ENCODE peak calls at places on chromosomes 3 and 15, in four cellular contexts. M is K562, J is HepG2, P is GM12878. S is an unnamed sample.

GRCh38 chr15:57780461-57780860 is 73.9 kb downstream of the POLR2M start:
- DNase-seq in M (no peak), J (no peak), P (no peak), S (no peak)

GRCh38 chr3:161796312-161796711 is 299.7 kb downstream of the OTOL1 start:
- DNase-seq in J (no peak), P (no peak), M (no peak), S (no peak)

GRCh38 chr3:13480340-13481318 is 523 bp downstream of the HDAC11 start:
- DNase-seq in P (no peak), J (no peak), M (no peak), S (no peak)

GRCh38 chr3:109177888-109178287 is 41.4 kb downstream of the C3orf85 start:
- DNase-seq in M (no peak), J (no peak), P (no peak), S (no peak)

GRCh38 chr3:43893721-43894120 is 203.0 kb downstream of the ABHD5 start:
- DNase-seq in M (no peak), P (no peak), J (no peak), S (no peak)

GRCh38 chr3:159280326-159280725 is 478.5 kb downstream of the MFSD1 start:
- DNase-seq in M (no peak), P (no peak), J (no peak), S (no peak)

GRCh38 chr3:182294696-182295095 is 498.6 kb upstream of the ATP11B start:
- DNase-seq in M (no peak), P (no peak), J (no peak), S (no peak)

GRCh38 chr3:160226740-160227048 is 1.5 kb downstream of the C3orf80 start:
- DNase-seq in J (no peak), P (no peak), M (no peak), S (no peak)

GRCh38 chr3:18679226-18679625 is 254.1 kb upstream of the SATB1 start:
- DNase-seq in J (no peak), P (no peak), M (no peak), S (no peak)

GRCh38 chr3:57805674-57806073 is 49.6 kb downstream of the SLMAP start:
- DNase-seq in J (no peak), M (peak), P (no peak), S (no peak)

GRCh38 chr3:29511701-29512100 is 230.8 kb downstream of the RBMS3 start:
- DNase-seq in P (no peak), J (no peak), M (no peak), S (no peak)

GRCh38 chr15:52558196-52558595 is 10.6 kb downstream of the ARPP19 start:
- DNase-seq in M (no peak), P (peak), J (no peak), S (no peak)

GRCh38 chr3:8480699-8481098 is 20.9 kb upstream of the LMCD1 start:
- DNase-seq in P (no peak), J (no peak), M (no peak), S (no peak)

GRCh38 chr3:127817331-127817821 is 4.9 kb downstream of the MGLL start:
- DNase-seq in J (no peak), M (no peak), P (no peak), S (no peak)

GRCh38 chr3:46406786-46407611 is at the start of the genes CCR5AS and CCRL2:
- DNase-seq in P (no peak), M (peak), J (no peak), S (no peak)

GRCh38 chr3:89690649-89691048 is 583.2 kb downstream of the EPHA3 start:
- DNase-seq in P (no peak), M (no peak), J (no peak), S (no peak)

GRCh38 chr15:45435124-45435903 is 57.0 kb upstream of the GATM start:
- DNase-seq in P (no peak), J (no peak), M (no peak), S (no peak)

GRCh38 chr3:128426128-128426921 is 40.4 kb downstream of the DNAJB8 start:
- DNase-seq in P (no peak), M (peak), J (peak), S (peak)

GRCh38 chr3:51501833-51502561 is 2.2 kb upstream of the DCAF1 start:
- DNase-seq in P (peak), M (peak), J (peak), S (peak)

GRCh38 chr3:81490541-81491288 is 270.7 kb downstream of the GBE1 start:
- DNase-seq in M (peak), P (peak), J (peak), S (peak)

GRCh38 chr3:152404976-152405375 is 136.2 kb downstream of the MBNL1 start:
- DNase-seq in P (no peak), J (no peak), M (no peak), S (no peak)

GRCh38 chr3:139518926-139519842 is 20.4 kb downstream of the RBP1 start:
- DNase-seq in J (no peak), P (no peak), M (no peak), S (no peak)

GRCh38 chr3:139521144-139521543 is 18.4 kb downstream of the RBP1 start:
- DNase-seq in J (no peak), M (no peak), P (no peak), S (no peak)

GRCh38 chr3:139521811-139522210 is 17.7 kb downstream of the RBP1 start:
- DNase-seq in P (no peak), M (no peak), J (no peak), S (no peak)

GRCh38 chr3:139518296-139518695 is 21.2 kb downstream of the RBP1 start:
- DNase-seq in M (no peak), P (no peak), J (no peak), S (no peak)

GRCh38 chr3:139520028-139520737 is 19.4 kb downstream of the RBP1 start:
- DNase-seq in P (no peak), M (peak), J (no peak), S (peak)
- TF ChIP-seq SP1 in P (no peak), M (peak), J (no peak), S (no peak)

DNA sequence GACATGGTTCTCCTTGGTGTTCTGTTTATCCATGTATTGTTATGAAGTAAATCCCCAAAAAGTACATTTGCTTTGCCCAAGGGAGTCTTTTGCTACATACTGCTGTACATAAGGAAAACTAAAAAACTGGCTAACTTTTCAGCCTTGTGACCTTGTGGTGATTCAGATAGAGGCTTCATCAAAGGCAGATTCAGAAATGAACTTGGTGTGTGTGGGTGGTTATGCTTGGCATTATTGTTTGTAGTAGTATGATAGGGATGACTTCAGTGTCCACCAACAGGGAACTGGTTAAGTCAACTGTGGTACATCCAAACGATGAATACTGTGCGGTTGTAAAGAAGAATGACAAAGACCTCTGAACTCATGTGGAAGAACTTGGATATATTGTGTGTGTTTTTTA is 75.6 kb upstream of the CHRNB4 start:
- DNase-seq in P (no peak), J (no peak), M (no peak), S (no peak)
- TF ChIP-seq BHLHE40 in P (no peak), J (no peak), M (no peak), S (no peak)

GRCh38 chr3:144968951-144969350 is 997.3 kb downstream of the DIPK2A start:
- DNase-seq in M (no peak), J (no peak), P (no peak), S (no peak)
- TF ChIP-seq SP1 in M (no peak), J (no peak), P (no peak), S (no peak)

DNA sequence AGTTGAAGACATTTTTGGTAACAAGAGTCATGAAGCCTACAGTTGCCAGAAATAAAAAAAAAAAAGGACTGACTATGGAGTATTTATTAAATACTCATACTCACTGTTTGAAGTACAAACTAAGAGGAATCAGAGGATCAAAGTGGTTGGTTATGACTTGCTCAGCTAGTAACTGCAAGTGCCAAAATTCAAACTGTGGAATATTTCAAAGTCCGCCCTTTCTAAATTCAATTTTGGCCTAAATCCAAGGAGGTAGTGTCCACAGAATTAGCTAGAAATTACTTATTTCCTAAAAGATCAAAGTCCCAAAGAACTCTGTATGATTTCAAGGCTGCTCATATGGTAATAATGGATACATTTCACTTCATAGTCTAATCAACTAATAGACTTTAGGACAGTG is 274.5 kb downstream of the ZBTB20 start:
- DNase-seq in P (no peak), J (no peak), M (no peak), S (no peak)
- TF ChIP-seq BHLHE40 in P (no peak), J (no peak), M (no peak), S (no peak)

DNA sequence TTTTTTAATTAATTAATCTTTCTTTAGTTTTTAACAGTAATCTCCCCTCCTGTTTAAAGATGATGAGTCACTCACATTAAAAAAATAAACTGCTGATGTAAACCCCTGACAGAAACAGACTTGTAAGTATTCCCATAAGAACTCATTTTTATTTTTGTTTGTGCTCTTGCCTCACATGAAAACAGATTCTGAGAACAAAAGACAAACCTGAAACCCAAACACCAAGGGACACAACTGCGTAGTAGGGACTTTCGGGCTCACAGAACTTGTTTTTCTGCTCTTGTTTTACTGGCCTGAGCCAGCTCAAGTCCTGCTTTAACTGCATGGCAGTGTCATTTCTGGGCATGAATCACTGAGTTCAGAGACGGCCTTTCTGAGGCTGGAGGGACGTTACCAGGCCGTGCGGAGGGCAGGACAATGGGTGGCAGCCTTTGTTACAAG is 600.8 kb downstream of the FOXP1 start:
- DNase-seq in M (no peak), J (no peak), P (peak), S (peak)
- TF ChIP-seq SP1 in M (no peak), J (no peak), P (no peak), S (no peak)

S was measured in HEK293T.